ENCODE peak calls at places on chromosomes 1 and 21, in four cellular contexts. D, I, A and J are unnamed samples.

GRCh38 chr1:226697151-226697575 is 41.9 kb downstream of the ITPKB start:
- DNase-seq in D (peak), I (peak), A (peak), J (no peak)

GRCh38 chr1:9906466-9906865 is 3.6 kb downstream of the CTNNBIP1 start:
- DNase-seq in D (no peak), I (no peak), A (no peak), J (no peak)

GRCh38 chr1:38097256-38097655 is 50.7 kb upstream of the POU3F1 start:
- DNase-seq in D (no peak), I (no peak), A (no peak), J (no peak)

GRCh38 chr1:176779655-176780328 is 316.8 kb downstream of the PAPPA2 start:
- DNase-seq in D (no peak), I (no peak), A (no peak), J (no peak)

GRCh38 chr21:42413500-42413899 is 9.8 kb downstream of the UBASH3A start:
- DNase-seq in D (no peak), I (no peak), A (no peak), J (no peak)

GRCh38 chr1:117592155-117592554 is 13.7 kb upstream of the TENT5C start:
- DNase-seq in D (no peak), I (no peak), A (no peak), J (no peak)

GRCh38 chr1:43067856-43068751 is 104.0 kb downstream of the EBNA1BP2 start:
- DNase-seq in D (no peak), I (no peak), A (no peak), J (no peak)

GRCh38 chr1:161367684-161368398 is at the start of gene CFAP126:
- DNase-seq in D (peak), I (peak), A (peak), J (peak)

GRCh38 chr21:42991992-42992740 is 17.8 kb downstream of the PKNOX1 start:
- DNase-seq in D (peak), I (peak), A (peak), J (peak)

GRCh38 chr1:238701024-238701423 is 685.3 kb upstream of the CHRM3 start:
- DNase-seq in D (no peak), I (no peak), A (no peak), J (no peak)

GRCh38 chr21:44969965-44970755 is 30.3 kb downstream of the SLX9 start:
- DNase-seq in D (peak), I (peak), A (peak), J (no peak)

GRCh38 chr21:27519357-27519756 is 552.5 kb upstream of the ADAMTS5 start:
- DNase-seq in D (peak), I (peak), A (peak), J (peak)

GRCh38 chr1:36884801-36885200 is 149.5 kb downstream of the GRIK3 start:
- DNase-seq in D (no peak), I (no peak), A (no peak), J (no peak)

GRCh38 chr1:91345395-91346005 is 59.1 kb downstream of the HFM1 start:
- DNase-seq in D (no peak), I (no peak), A (no peak), J (no peak)

GRCh38 chr1:8408151-8408839 is 90.4 kb downstream of the SLC45A1 start:
- DNase-seq in D (peak), I (peak), A (peak), J (peak)

GRCh38 chr1:12140016-12140415 is 26.8 kb upstream of the TNFRSF1B start:
- DNase-seq in D (no peak), I (peak), A (no peak), J (no peak)

GRCh38 chr1:15107052-15107687 is 46.4 kb upstream of the TMEM51 start:
- DNase-seq in D (no peak), I (no peak), A (no peak), J (no peak)

GRCh38 chr21:36706951-36707762 is 8.2 kb downstream of the SIM2 start:
- DNase-seq in D (no peak), I (no peak), A (peak), J (no peak)

GRCh38 chr1:109808703-109809102 is 45.0 kb upstream of the EPS8L3 start:
- DNase-seq in D (no peak), I (no peak), A (no peak), J (peak)

GRCh38 chr1:230153655-230154296 is 86.7 kb downstream of the GALNT2 start:
- DNase-seq in D (peak), I (peak), A (peak), J (no peak)

GRCh38 chr21:27631471-27631870 is 664.6 kb upstream of the ADAMTS5 start:
- DNase-seq in D (no peak), I (peak), A (peak), J (no peak)

GRCh38 chr1:118987431-118988185 is 535 bp downstream of the TBX15 start:
- DNase-seq in D (no peak), I (peak), A (peak), J (peak)

GRCh38 chr1:175842545-175842944 is 99.2 kb upstream of the TNR start:
- DNase-seq in D (no peak), I (no peak), A (no peak), J (no peak)

GRCh38 chr1:101290922-101291561 is 54.2 kb downstream of the S1PR1 start:
- DNase-seq in D (no peak), I (no peak), A (no peak), J (no peak)

GRCh38 chr1:155121249-155121648 is 6.4 kb upstream of the EFNA1 start:
- DNase-seq in D (no peak), I (no peak), A (no peak), J (no peak)

GRCh38 chr1:203906932-203907331 is 45.5 kb downstream of the SNRPE start:
- DNase-seq in D (peak), I (peak), A (peak), J (peak)

GRCh38 chr1:114755006-114755936 is 2.5 kb downstream of the CSDE1 start:
- DNase-seq in D (peak), I (peak), A (no peak), J (peak)

GRCh38 chr1:54976747-54977146 is 3.7 kb upstream of the TMEM61 start:
- DNase-seq in D (no peak), I (no peak), A (no peak), J (peak)

GRCh38 chr1:101915597-101915996 is 81.1 kb downstream of the OLFM3 start:
- DNase-seq in D (no peak), I (no peak), A (no peak), J (no peak)

DNA sequence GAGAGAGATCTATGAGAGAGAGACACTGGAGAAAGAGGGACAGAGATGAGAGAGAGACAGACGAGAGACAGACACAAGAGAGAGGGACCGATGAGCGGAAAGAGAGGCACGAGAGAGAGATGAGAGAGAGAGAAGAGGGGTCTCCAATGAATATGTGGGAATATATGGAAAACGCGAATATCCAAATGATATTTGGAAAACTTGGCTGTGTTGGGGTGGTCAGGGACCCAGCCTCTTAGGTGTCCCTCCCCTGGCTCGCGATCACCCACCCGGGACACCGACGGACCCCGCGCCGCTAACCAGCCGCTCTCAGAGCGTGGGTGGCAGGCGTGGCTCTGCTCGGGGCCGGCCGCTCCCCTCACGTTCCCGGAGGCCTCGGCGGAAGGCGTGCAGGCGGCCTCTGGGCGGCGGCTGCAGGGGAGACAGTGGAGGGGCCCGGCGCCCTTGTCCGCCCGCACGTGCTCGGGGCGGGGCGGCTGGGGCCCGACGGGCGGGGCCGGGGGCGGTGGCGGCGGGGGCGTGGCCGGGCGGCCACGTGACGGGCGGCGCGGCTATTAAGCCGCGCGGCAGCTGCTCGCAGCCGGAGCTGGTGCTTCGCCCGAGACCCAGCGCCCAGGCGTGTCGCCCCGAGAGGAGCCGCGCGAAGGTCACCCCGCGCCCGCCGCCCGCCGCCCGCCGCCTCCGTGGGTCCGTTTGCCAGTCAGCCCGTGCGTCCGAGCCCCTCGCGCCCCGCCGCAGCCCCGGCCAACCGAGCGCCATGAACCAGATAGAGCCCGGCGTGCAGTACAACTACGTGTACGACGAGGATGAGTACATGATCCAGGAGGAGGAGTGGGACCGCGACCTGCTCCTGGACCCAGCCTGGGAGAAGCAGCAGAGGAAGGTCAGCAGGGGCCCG is at the start of gene ACTN2:
- DNase-seq in D (no peak), I (no peak), A (no peak), J (peak)
- H3K4me3 ChIP-seq in D (peak), I (peak), A (peak), J (peak)

GRCh38 chr1:100076319-100076718 is 56.4 kb downstream of the SASS6 start:
- DNase-seq in D (no peak), I (no peak), A (no peak), J (no peak)
- H3K4me3 ChIP-seq in D (no peak), I (no peak), A (no peak), J (no peak)

DNA sequence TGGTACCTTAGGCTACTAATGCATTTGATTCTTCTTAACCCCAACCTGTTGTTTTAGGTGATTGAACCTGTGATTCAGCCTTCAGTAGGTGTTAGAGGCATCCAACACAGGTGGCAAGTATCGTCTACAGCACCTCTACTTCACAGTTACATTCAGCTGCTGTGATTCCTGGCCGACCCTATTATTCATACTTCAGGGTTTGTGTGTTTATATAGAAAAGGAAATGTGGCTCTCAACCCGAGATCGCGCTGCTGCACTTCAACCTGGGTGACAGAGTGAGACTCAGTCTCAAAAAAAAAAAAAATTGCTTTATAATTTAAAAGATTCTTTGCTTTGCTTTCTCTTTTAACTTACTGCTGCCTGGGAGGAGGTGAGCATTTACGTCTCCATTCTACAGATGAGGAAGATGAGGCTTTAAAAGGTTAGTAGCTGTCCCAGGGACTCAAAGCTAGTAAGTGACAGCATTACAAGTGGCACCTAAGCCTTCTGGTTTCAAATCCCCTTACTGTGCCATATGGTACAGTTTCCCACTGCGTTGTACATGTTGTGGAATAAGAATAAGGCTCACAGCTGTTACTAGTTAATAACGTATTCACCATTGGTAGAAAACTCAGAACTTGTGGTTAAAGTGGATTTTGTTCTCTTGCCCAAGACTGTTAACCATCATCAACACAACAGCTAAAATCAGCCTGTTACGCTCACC is 9.9 kb upstream of the GPR25 start:
- DNase-seq in D (peak), I (peak), A (no peak), J (no peak)
- H3K4me3 ChIP-seq in D (no peak), I (no peak), A (no peak), J (no peak)

GRCh38 chr1:6244401-6245054 is 549 bp downstream of the HES3 start:
- DNase-seq in D (no peak), I (no peak), A (no peak), J (no peak)
- H3K4me3 ChIP-seq in D (no peak), I (no peak), A (no peak), J (no peak)

GRCh38 chr21:34884346-34884929 is 164.7 kb downstream of the RUNX1 start:
- DNase-seq in D (peak), I (no peak), A (no peak), J (no peak)
- H3K4me3 ChIP-seq in D (peak), I (peak), A (peak), J (peak)

GRCh38 chr1:67514786-67515185 is 84.6 kb upstream of the SERBP1 start:
- DNase-seq in D (no peak), I (no peak), A (no peak), J (no peak)

GRCh38 chr1:67514299-67514698 is 84.1 kb upstream of the SERBP1 start:
- DNase-seq in D (no peak), I (no peak), A (no peak), J (no peak)

DNA sequence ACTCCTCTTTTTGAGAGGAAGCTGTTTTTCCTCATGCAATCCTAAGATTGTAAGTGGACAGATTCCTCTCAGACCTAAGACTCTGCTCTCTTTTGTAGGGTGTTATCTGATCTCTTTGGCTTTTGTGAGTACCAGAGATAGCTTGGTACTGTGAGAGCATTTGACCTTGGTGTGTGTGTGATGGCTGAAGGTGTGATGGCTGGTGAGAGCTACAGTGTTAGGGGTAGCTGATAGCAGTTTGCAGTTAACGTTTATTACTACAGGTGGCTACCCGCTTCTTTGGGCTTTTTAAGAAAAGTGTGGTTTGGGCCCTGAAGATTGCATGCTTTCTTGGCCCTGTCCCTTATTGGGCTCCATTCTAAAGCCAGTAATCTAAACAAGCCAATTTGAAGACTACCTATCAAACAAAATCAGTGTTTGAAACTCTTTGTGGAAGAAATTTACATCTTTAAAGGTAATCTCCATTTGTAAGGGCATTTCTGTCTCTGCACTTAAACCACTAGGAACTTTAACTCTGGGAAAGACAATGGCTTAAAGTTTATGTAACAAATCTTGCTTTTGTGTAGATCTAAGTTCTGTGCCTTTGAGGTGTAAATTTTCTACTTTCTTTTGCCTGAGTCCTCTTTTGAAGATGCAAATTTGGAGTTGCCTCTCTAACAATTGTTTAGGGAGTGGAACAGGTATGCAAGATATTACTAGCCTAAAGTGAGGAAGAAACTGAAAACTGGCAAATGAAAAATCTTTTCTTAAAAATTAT is 85.3 kb upstream of the SERBP1 start:
- DNase-seq in D (no peak), I (no peak), A (no peak), J (no peak)
- H3K4me3 ChIP-seq in D (no peak), I (no peak), A (no peak), J (no peak)

DNA sequence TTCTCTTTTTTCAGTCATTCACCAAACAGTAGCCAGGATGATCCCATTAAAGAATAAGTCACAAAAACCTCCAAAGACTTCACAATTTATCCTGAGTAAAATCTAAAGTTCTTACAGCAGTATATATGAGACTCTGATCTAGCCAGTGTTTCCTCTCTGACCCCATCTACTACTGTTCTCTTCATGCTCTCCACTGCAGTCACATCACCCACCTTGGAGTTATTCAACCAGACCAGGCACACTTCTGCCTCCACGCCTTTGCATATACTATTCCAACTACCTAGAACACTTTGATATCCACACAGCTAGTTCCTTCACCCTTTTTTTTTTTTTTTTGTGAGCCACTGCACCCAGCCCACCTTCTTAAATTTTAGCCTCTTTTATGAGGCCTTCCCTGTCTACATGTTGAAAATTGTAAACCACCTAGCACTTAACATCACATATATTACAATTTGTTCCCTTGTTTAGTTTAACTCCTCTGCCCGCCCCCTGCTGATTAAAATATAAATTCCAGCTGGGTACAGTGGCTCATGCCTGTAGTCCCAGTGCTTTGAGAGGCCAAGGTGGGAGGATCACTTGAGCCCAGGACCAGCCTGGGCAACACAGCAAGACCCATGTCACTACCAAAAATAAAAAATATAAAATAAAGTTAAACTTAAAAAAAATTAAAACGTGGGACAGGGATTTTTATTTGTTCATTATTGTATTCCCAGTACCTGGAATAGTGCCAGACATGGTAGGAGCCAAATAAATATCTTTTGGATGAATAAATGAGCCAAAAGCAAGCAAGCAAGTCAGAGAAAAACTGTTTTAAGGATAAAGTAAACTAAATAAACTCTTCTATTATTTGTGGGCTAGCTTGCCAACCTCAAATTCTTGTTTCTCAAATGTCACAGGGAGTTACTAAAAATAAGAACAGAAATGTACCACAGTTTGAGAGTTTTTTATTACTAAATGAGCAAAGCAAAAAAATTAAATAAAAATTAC is 35.2 kb upstream of the MUTYH start:
- DNase-seq in D (no peak), I (no peak), A (no peak), J (peak)
- H3K4me3 ChIP-seq in D (no peak), I (no peak), A (no peak), J (no peak)

DNA sequence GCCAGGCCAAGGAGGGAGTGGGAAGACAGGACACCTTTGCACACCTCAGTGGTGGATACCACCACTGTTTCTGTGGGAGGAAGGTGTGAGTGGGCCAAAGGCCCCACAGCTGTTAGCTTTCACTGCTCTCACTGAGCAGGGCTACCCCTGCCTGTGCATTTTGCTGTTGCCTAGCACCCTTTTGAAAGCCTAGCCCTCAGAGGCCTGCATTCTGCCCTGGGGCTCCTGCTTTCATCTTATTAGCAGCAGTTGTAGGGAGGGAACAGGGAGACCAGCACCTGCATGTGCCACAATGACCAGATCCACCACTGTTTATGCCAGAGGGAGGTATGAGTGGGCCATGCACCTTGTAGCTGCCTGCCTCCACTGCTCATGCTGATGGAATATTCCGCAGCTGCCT is 110.9 kb upstream of the C21orf91 start:
- DNase-seq in D (no peak), I (no peak), A (no peak), J (no peak)
- H3K4me3 ChIP-seq in D (no peak), I (no peak), A (no peak), J (no peak)

GRCh38 chr1:232110281-232111090 is 483.9 kb downstream of the DISC1 start:
- DNase-seq in D (peak), I (peak), A (no peak), J (no peak)
- H3K4me3 ChIP-seq in D (no peak), I (no peak), A (no peak), J (no peak)

GRCh38 chr1:2543543-2544092 is 12.6 kb upstream of the TNFRSF14 start:
- DNase-seq in D (no peak), I (peak), A (no peak), J (no peak)

GRCh38 chr1:2544093-2544874 is 11.9 kb upstream of the TNFRSF14 start:
- DNase-seq in D (no peak), I (no peak), A (no peak), J (no peak)

GRCh38 chr1:2545754-2546514 is 10.2 kb upstream of the TNFRSF14 start:
- DNase-seq in D (peak), I (peak), A (peak), J (peak)

GRCh38 chr1:2546515-2547209 is 9.5 kb upstream of the TNFRSF14 start:
- DNase-seq in D (peak), I (peak), A (peak), J (peak)

GRCh38 chr1:2544875-2545638 is 11.1 kb upstream of the TNFRSF14 start:
- DNase-seq in D (no peak), I (no peak), A (no peak), J (no peak)
- H3K4me3 ChIP-seq in D (no peak), I (no peak), A (no peak), J (no peak)